ENCODE peak calls at places on chromosomes 3 and 15, in seven cellular contexts. O is uterus; A is CD8-positive, alpha-beta T cell; C is hepatocyte; Q is neural progenitor cell; J is fibroblast of lung; K is BE2C. S is an unnamed sample. For H3K4me1 and H3K36me3, the result is how much of the 10 kb centered on the place peaks cover.

GRCh38 chr3:47347217-47347801 is 33.5 kb upstream of the PTPN23 start:
- DNase-seq in O (no peak), A (no peak), C (no peak), Q (no peak), J (peak), K (no peak), S (no peak)

GRCh38 chr3:47162695-47163022 is 1.3 kb downstream of the SETD2 start:
- DNase-seq in O (no peak), A (no peak), C (peak), Q (peak), J (peak), K (no peak), S (no peak)

GRCh38 chr3:10475983-10476382 is 29.4 kb downstream of the ATP2B2 start:
- DNase-seq in O (no peak), A (no peak), C (no peak), Q (no peak), J (no peak), K (no peak), S (no peak)

GRCh38 chr3:105222568-105223093 is 144.1 kb upstream of the ALCAM start:
- DNase-seq in O (no peak), A (no peak), C (no peak), Q (no peak), J (no peak), K (no peak), S (no peak)

GRCh38 chr3:102737353-102737752 is 302.5 kb downstream of the ZPLD1 start:
- DNase-seq in O (no peak), A (no peak), C (no peak), Q (no peak), J (no peak), K (no peak), S (no peak)

GRCh38 chr15:68304611-68305337 is 27.2 kb downstream of the FEM1B start:
- DNase-seq in O (peak), A (no peak), C (peak), Q (peak), J (no peak), K (no peak), S (peak)

GRCh38 chr15:62119224-62119925 is 45.7 kb downstream of the C2CD4B start:
- DNase-seq in O (no peak), A (no peak), C (peak), Q (no peak), J (peak), K (no peak), S (no peak)

GRCh38 chr15:82715003-82715402 is 5.3 kb upstream of the AP3B2 start:
- DNase-seq in O (no peak), A (no peak), C (no peak), Q (no peak), J (no peak), K (no peak), S (no peak)

GRCh38 chr3:139355502-139355901 is 11.7 kb downstream of the MRPS22 start:
- DNase-seq in O (peak), A (no peak), C (no peak), Q (no peak), J (no peak), K (no peak), S (no peak)

GRCh38 chr15:54045397-54045796 is 67.2 kb downstream of the UNC13C start:
- DNase-seq in O (no peak), A (no peak), C (peak), Q (no peak), J (no peak), K (no peak), S (no peak)

GRCh38 chr3:39383913-39384664 is 919 bp downstream of the SLC25A38 start:
- DNase-seq in O (peak), A (peak), C (peak), Q (peak), J (peak), K (peak), S (peak)

GRCh38 chr15:68412218-68412617 is 19.7 kb downstream of the ITGA11 start:
- DNase-seq in O (peak), A (no peak), C (no peak), Q (no peak), J (no peak), K (no peak), S (peak)

GRCh38 chr15:56931674-56932507 is 13.4 kb downstream of the TCF12 start:
- DNase-seq in O (no peak), A (no peak), C (peak), Q (no peak), J (no peak), K (no peak), S (no peak)
- H3K4me1 ChIP-seq in O (under half), A (under half), C (under half), Q (under half), J (under half), K (under half), S (half or more)

GRCh38 chr3:18415836-18416235 is 9.3 kb downstream of the SATB1 start:
- DNase-seq in O (no peak), A (no peak), C (no peak), Q (no peak), J (no peak), K (no peak), S (no peak)
- H3K36me3 ChIP-seq in O (under half), A (under half), C (under half), Q (under half), J (under half), K (under half), S (under half)

GRCh38 chr3:29331830-29332637 is 51.2 kb downstream of the RBMS3 start:
- DNase-seq in O (no peak), A (no peak), C (no peak), Q (no peak), J (no peak), K (no peak), S (no peak)

GRCh38 chr3:29334652-29335189 is 53.9 kb downstream of the RBMS3 start:
- DNase-seq in O (no peak), A (no peak), C (no peak), Q (no peak), J (peak), K (no peak), S (no peak)

GRCh38 chr3:29333520-29333919 is 52.6 kb downstream of the RBMS3 start:
- DNase-seq in O (no peak), A (no peak), C (no peak), Q (no peak), J (no peak), K (no peak), S (no peak)

GRCh38 chr3:29331035-29331434 is 50.2 kb downstream of the RBMS3 start:
- DNase-seq in O (no peak), A (no peak), C (no peak), Q (no peak), J (no peak), K (no peak), S (no peak)

GRCh38 chr3:29329986-29330514 is 49.2 kb downstream of the RBMS3 start:
- DNase-seq in O (no peak), A (no peak), C (no peak), Q (no peak), J (no peak), K (no peak), S (no peak)
- H3K4me1 ChIP-seq in O (under half), A (under half), C (under half), Q (under half), J (under half), K (under half), S (under half)

GRCh38 chr3:16370503-16370871 is 105.5 kb downstream of the OXNAD1 start:
- DNase-seq in O (no peak), A (no peak), C (no peak), Q (no peak), J (no peak), K (no peak), S (no peak)

GRCh38 chr3:16370872-16371740 is 106.1 kb downstream of the OXNAD1 start:
- DNase-seq in O (peak), A (no peak), C (peak), Q (no peak), J (peak), K (no peak), S (no peak)

GRCh38 chr3:16372362-16373269 is 107.6 kb downstream of the OXNAD1 start:
- DNase-seq in O (peak), A (no peak), C (no peak), Q (no peak), J (peak), K (no peak), S (no peak)

GRCh38 chr3:16369247-16369646 is 104.2 kb downstream of the OXNAD1 start:
- DNase-seq in O (no peak), A (no peak), C (no peak), Q (peak), J (peak), K (no peak), S (no peak)

DNA sequence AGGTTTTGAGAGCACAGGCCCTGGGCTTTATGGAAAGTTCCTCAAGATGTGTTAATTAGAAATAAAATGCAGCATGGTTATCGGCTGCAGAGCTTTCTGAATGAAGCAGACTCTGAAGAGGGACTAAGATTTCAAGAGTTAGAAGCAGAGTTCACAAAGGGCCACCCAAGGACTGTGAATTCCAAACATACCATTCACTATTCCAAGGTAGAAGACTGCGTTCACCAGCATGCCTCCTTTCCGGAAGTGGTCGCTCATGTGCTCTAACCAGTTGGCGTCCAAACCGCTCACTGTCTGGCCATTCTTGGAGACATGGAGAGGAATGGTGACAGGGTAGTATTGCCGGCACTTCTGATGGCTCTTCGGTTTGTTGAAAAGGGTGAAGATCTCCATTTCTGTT is 104.9 kb downstream of the OXNAD1 start:
- DNase-seq in O (no peak), A (no peak), C (no peak), Q (peak), J (peak), K (no peak), S (no peak)
- H3K36me3 ChIP-seq in O (under half), A (under half), C (under half), Q (under half), J (under half), K (under half), S (under half)

DNA sequence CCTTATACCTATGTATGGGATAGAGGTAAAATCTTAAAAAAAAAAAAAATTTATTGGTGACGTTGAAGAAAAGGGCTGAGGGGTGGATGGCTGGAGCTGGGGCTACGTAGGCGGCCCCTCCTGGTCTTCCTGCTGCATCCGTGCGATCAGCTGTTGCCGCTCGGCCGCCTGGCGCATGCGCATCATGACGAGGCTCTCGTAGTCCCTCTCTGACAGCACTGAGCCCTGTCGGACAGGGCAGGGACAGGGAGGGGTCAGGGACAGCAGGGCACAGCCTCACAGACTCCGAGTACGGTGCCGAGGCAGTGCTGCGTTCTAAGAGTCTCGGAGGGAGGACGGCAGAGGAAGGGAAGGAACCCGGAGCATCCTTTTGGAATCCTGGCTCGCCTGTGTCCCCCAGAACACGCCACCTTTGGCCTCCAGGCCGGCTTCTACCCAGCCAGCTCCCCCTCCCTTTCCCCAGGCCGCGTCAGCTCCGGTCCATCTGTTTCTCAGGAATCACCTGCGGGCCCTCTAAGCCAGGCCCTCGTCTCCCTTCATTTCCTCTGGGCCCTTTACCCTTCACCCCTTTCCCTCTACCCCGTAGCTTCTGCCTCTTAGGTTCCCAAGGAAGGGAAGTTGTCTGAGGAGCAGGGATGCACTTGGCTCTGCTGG is 1.8 kb upstream of the C15orf62 start:
- DNase-seq in O (no peak), A (no peak), C (no peak), Q (no peak), J (no peak), K (no peak), S (no peak)
- H3K4me1 ChIP-seq in O (under half), A (under half), C (under half), Q (under half), J (under half), K (half or more), S (under half)

GRCh38 chr3:58078610-58079009 is 70.4 kb downstream of the FLNB start:
- DNase-seq in O (no peak), A (no peak), C (no peak), Q (no peak), J (no peak), K (no peak), S (no peak)
- H3K36me3 ChIP-seq in O (under half), A (under half), C (under half), Q (under half), J (under half), K (under half), S (under half)

GRCh38 chr3:71125729-71126128 is 457.8 kb downstream of the FOXP1 start:
- DNase-seq in O (no peak), A (no peak), C (no peak), Q (no peak), J (no peak), K (no peak), S (no peak)

GRCh38 chr3:71129611-71130515 is 453.7 kb downstream of the FOXP1 start:
- DNase-seq in O (no peak), A (no peak), C (no peak), Q (no peak), J (peak), K (no peak), S (peak)

GRCh38 chr3:71127052-71127451 is 456.5 kb downstream of the FOXP1 start:
- DNase-seq in O (no peak), A (no peak), C (no peak), Q (no peak), J (no peak), K (no peak), S (no peak)

GRCh38 chr3:71128951-71129350 is 454.6 kb downstream of the FOXP1 start:
- DNase-seq in O (no peak), A (no peak), C (no peak), Q (no peak), J (no peak), K (no peak), S (no peak)

DNA sequence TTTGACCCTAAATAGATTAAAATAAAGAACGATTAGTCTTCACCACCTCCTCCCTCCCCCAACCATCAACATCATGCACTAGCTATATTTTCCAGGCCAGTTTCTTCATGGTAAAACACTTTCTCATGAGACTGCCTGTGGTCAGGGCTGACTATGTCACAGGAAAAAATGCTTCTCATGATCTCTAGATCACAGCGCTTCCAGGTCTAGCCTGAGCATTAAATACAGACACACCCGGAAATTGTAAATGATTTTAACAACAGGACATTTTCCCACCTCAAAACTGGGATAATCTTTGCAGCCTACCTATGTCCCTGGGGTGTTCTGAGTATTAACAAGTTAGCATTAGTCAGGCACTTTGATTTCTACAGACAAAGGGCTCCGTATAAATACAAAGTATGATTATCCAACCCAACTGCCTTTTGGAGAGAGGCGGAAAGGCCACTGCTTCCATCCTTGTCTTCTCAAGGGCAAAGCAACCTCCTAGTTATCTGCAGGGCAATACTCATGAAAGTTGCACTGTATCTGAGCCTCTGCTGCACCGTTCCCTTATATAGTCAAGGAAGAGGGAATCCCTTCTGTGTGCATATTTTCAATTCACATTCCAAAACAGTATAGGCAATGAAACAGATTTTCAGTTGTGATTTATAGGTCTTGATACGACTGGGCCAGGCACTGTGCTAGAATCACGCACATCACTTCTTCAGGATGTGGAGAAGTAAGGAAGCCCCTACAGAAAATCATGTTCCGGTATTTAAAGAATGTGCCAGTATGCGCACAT is 455.9 kb downstream of the FOXP1 start:
- DNase-seq in O (no peak), A (peak), C (peak), Q (no peak), J (peak), K (no peak), S (no peak)
- H3K4me1 ChIP-seq in O (under half), A (half or more), C (under half), Q (under half), J (under half), K (under half), S (under half)

S was measured in HAP-1.